ENCODE peak calls at places on chromosome 14, in nine cellular contexts. One of them, this sample, is unnamed.

GRCh38 chr14:23564876-23565275 is 2.7 kb downstream of the AP1G2 start:
- DNase-seq in stimulated activated CD4-positive, alpha-beta T cell treated with anti-CD3 and anti-CD28 coated beads, TNF-alpha, amount 100 ng/mL, for 4 hours: no peak
- DNase-seq in NCI-H460: no peak
- DNase-seq in NB4: no peak
- DNase-seq in stimulated activated CD8-positive, alpha-beta memory T cell treated with anti-CD3 and anti-CD28 coated beads, Interleukin-12 subunit alpha, Interleukin-12 subunit beta, amount 100 ng/mL, for 4 hours: no peak
- DNase-seq in NCI-H510A: no peak
- DNase-seq in lower lobe of right lung: no peak
- DNase-seq in M059J: no peak
- DNase-seq in RPMI7951: no peak
- DNase-seq in this sample: no peak

GRCh38 chr14:30375280-30375892 is 183.6 kb upstream of the G2E3 start:
- DNase-seq in stimulated activated CD4-positive, alpha-beta T cell treated with anti-CD3 and anti-CD28 coated beads, TNF-alpha, amount 100 ng/mL, for 4 hours: peak; percentile 33
- DNase-seq in NCI-H460: peak; percentile 40
- DNase-seq in NB4: peak; percentile 61
- DNase-seq in stimulated activated CD8-positive, alpha-beta memory T cell treated with anti-CD3 and anti-CD28 coated beads, Interleukin-12 subunit alpha, Interleukin-12 subunit beta, amount 100 ng/mL, for 4 hours: peak; percentile 1
- DNase-seq in NCI-H510A: no peak
- DNase-seq in lower lobe of right lung: peak; percentile 55
- DNase-seq in M059J: peak; percentile 40
- DNase-seq in RPMI7951: peak; percentile 38
- DNase-seq in this sample: peak; percentile 47

GRCh38 chr14:55450539-55450938 is 10.1 kb upstream of the TBPL2 start:
- DNase-seq in stimulated activated CD4-positive, alpha-beta T cell treated with anti-CD3 and anti-CD28 coated beads, TNF-alpha, amount 100 ng/mL, for 4 hours: no peak
- DNase-seq in NCI-H460: no peak
- DNase-seq in NB4: no peak
- DNase-seq in stimulated activated CD8-positive, alpha-beta memory T cell treated with anti-CD3 and anti-CD28 coated beads, Interleukin-12 subunit alpha, Interleukin-12 subunit beta, amount 100 ng/mL, for 4 hours: no peak
- DNase-seq in NCI-H510A: no peak
- DNase-seq in lower lobe of right lung: no peak
- DNase-seq in M059J: no peak
- DNase-seq in RPMI7951: no peak
- DNase-seq in this sample: no peak

GRCh38 chr14:73660511-73660910 is 15.7 kb downstream of the DNAL1 start:
- DNase-seq in stimulated activated CD4-positive, alpha-beta T cell treated with anti-CD3 and anti-CD28 coated beads, TNF-alpha, amount 100 ng/mL, for 4 hours: no peak
- DNase-seq in NCI-H460: no peak
- DNase-seq in NB4: no peak
- DNase-seq in stimulated activated CD8-positive, alpha-beta memory T cell treated with anti-CD3 and anti-CD28 coated beads, Interleukin-12 subunit alpha, Interleukin-12 subunit beta, amount 100 ng/mL, for 4 hours: no peak
- DNase-seq in NCI-H510A: no peak
- DNase-seq in lower lobe of right lung: no peak
- DNase-seq in M059J: no peak
- DNase-seq in RPMI7951: no peak
- DNase-seq in this sample: no peak

GRCh38 chr14:95136631-95137030 is 20.7 kb downstream of the DICER1 start:
- DNase-seq in stimulated activated CD4-positive, alpha-beta T cell treated with anti-CD3 and anti-CD28 coated beads, TNF-alpha, amount 100 ng/mL, for 4 hours: no peak
- DNase-seq in NCI-H460: no peak
- DNase-seq in NB4: no peak
- DNase-seq in stimulated activated CD8-positive, alpha-beta memory T cell treated with anti-CD3 and anti-CD28 coated beads, Interleukin-12 subunit alpha, Interleukin-12 subunit beta, amount 100 ng/mL, for 4 hours: no peak
- DNase-seq in NCI-H510A: no peak
- DNase-seq in lower lobe of right lung: no peak
- DNase-seq in M059J: no peak
- DNase-seq in RPMI7951: no peak
- DNase-seq in this sample: no peak

GRCh38 chr14:22305563-22306127 is 283.4 kb downstream of the DAD1 start:
- DNase-seq in stimulated activated CD4-positive, alpha-beta T cell treated with anti-CD3 and anti-CD28 coated beads, TNF-alpha, amount 100 ng/mL, for 4 hours: no peak
- DNase-seq in NCI-H460: no peak
- DNase-seq in NB4: peak; percentile 26
- DNase-seq in stimulated activated CD8-positive, alpha-beta memory T cell treated with anti-CD3 and anti-CD28 coated beads, Interleukin-12 subunit alpha, Interleukin-12 subunit beta, amount 100 ng/mL, for 4 hours: no peak
- DNase-seq in NCI-H510A: no peak
- DNase-seq in lower lobe of right lung: no peak
- DNase-seq in M059J: no peak
- DNase-seq in RPMI7951: no peak
- DNase-seq in this sample: no peak

GRCh38 chr14:67728258-67728657 is 26.6 kb downstream of the RDH12 start:
- DNase-seq in stimulated activated CD4-positive, alpha-beta T cell treated with anti-CD3 and anti-CD28 coated beads, TNF-alpha, amount 100 ng/mL, for 4 hours: no peak
- DNase-seq in NCI-H460: no peak
- DNase-seq in NB4: no peak
- DNase-seq in stimulated activated CD8-positive, alpha-beta memory T cell treated with anti-CD3 and anti-CD28 coated beads, Interleukin-12 subunit alpha, Interleukin-12 subunit beta, amount 100 ng/mL, for 4 hours: no peak
- DNase-seq in NCI-H510A: no peak
- DNase-seq in lower lobe of right lung: no peak
- DNase-seq in M059J: no peak
- DNase-seq in RPMI7951: no peak
- DNase-seq in this sample: no peak

GRCh38 chr14:103905861-103906456 is 22.3 kb upstream of the TDRD9 start:
- DNase-seq in stimulated activated CD4-positive, alpha-beta T cell treated with anti-CD3 and anti-CD28 coated beads, TNF-alpha, amount 100 ng/mL, for 4 hours: no peak
- DNase-seq in NCI-H460: no peak
- DNase-seq in NB4: peak; percentile 28
- DNase-seq in stimulated activated CD8-positive, alpha-beta memory T cell treated with anti-CD3 and anti-CD28 coated beads, Interleukin-12 subunit alpha, Interleukin-12 subunit beta, amount 100 ng/mL, for 4 hours: no peak
- DNase-seq in NCI-H510A: no peak
- DNase-seq in lower lobe of right lung: peak; percentile 36
- DNase-seq in M059J: no peak
- DNase-seq in RPMI7951: no peak
- DNase-seq in this sample: no peak

GRCh38 chr14:30610719-30611388 is 11.3 kb upstream of the SCFD1 start:
- DNase-seq in stimulated activated CD4-positive, alpha-beta T cell treated with anti-CD3 and anti-CD28 coated beads, TNF-alpha, amount 100 ng/mL, for 4 hours: no peak
- DNase-seq in NCI-H460: peak; percentile 58
- DNase-seq in NB4: peak; percentile 74
- DNase-seq in stimulated activated CD8-positive, alpha-beta memory T cell treated with anti-CD3 and anti-CD28 coated beads, Interleukin-12 subunit alpha, Interleukin-12 subunit beta, amount 100 ng/mL, for 4 hours: no peak
- DNase-seq in NCI-H510A: peak; percentile 11
- DNase-seq in lower lobe of right lung: peak; percentile 58
- DNase-seq in M059J: peak; percentile 50
- DNase-seq in RPMI7951: peak; percentile 40
- DNase-seq in this sample: peak; percentile 9

GRCh38 chr14:100239200-100239839 is 376 bp downstream of the YY1 start:
- DNase-seq in stimulated activated CD4-positive, alpha-beta T cell treated with anti-CD3 and anti-CD28 coated beads, TNF-alpha, amount 100 ng/mL, for 4 hours: no peak
- DNase-seq in NCI-H460: no peak
- DNase-seq in NB4: peak; percentile 33
- DNase-seq in stimulated activated CD8-positive, alpha-beta memory T cell treated with anti-CD3 and anti-CD28 coated beads, Interleukin-12 subunit alpha, Interleukin-12 subunit beta, amount 100 ng/mL, for 4 hours: peak; percentile 11
- DNase-seq in NCI-H510A: no peak
- DNase-seq in lower lobe of right lung: peak; percentile 64
- DNase-seq in M059J: no peak
- DNase-seq in RPMI7951: no peak
- DNase-seq in this sample: no peak

GRCh38 chr14:91835920-91836843 is 31.2 kb downstream of the TC2N start:
- DNase-seq in stimulated activated CD4-positive, alpha-beta T cell treated with anti-CD3 and anti-CD28 coated beads, TNF-alpha, amount 100 ng/mL, for 4 hours: peak; percentile 89
- DNase-seq in NCI-H460: peak; percentile 46
- DNase-seq in NB4: no peak
- DNase-seq in stimulated activated CD8-positive, alpha-beta memory T cell treated with anti-CD3 and anti-CD28 coated beads, Interleukin-12 subunit alpha, Interleukin-12 subunit beta, amount 100 ng/mL, for 4 hours: peak; percentile 66
- DNase-seq in NCI-H510A: peak; percentile 90
- DNase-seq in lower lobe of right lung: peak; percentile 91
- DNase-seq in M059J: no peak
- DNase-seq in RPMI7951: no peak
- DNase-seq in this sample: peak; percentile 33

GRCh38 chr14:55274144-55274543 is 2.9 kb downstream of the FBXO34 start:
- DNase-seq in stimulated activated CD4-positive, alpha-beta T cell treated with anti-CD3 and anti-CD28 coated beads, TNF-alpha, amount 100 ng/mL, for 4 hours: no peak
- DNase-seq in NCI-H460: no peak
- DNase-seq in NB4: no peak
- DNase-seq in stimulated activated CD8-positive, alpha-beta memory T cell treated with anti-CD3 and anti-CD28 coated beads, Interleukin-12 subunit alpha, Interleukin-12 subunit beta, amount 100 ng/mL, for 4 hours: no peak
- DNase-seq in NCI-H510A: no peak
- DNase-seq in lower lobe of right lung: no peak
- DNase-seq in M059J: no peak
- DNase-seq in RPMI7951: no peak
- DNase-seq in this sample: no peak

GRCh38 chr14:77214216-77214615 is 32.6 kb downstream of the TMEM63C start:
- DNase-seq in stimulated activated CD4-positive, alpha-beta T cell treated with anti-CD3 and anti-CD28 coated beads, TNF-alpha, amount 100 ng/mL, for 4 hours: no peak
- DNase-seq in NCI-H460: no peak
- DNase-seq in NB4: no peak
- DNase-seq in stimulated activated CD8-positive, alpha-beta memory T cell treated with anti-CD3 and anti-CD28 coated beads, Interleukin-12 subunit alpha, Interleukin-12 subunit beta, amount 100 ng/mL, for 4 hours: no peak
- DNase-seq in NCI-H510A: no peak
- DNase-seq in lower lobe of right lung: no peak
- DNase-seq in M059J: no peak
- DNase-seq in RPMI7951: no peak
- DNase-seq in this sample: no peak

GRCh38 chr14:64953310-64953654 is 10.7 kb upstream of the GPX2 start:
- DNase-seq in stimulated activated CD4-positive, alpha-beta T cell treated with anti-CD3 and anti-CD28 coated beads, TNF-alpha, amount 100 ng/mL, for 4 hours: no peak
- DNase-seq in NCI-H460: no peak
- DNase-seq in NB4: no peak
- DNase-seq in stimulated activated CD8-positive, alpha-beta memory T cell treated with anti-CD3 and anti-CD28 coated beads, Interleukin-12 subunit alpha, Interleukin-12 subunit beta, amount 100 ng/mL, for 4 hours: no peak
- DNase-seq in NCI-H510A: no peak
- DNase-seq in lower lobe of right lung: no peak
- DNase-seq in M059J: no peak
- DNase-seq in RPMI7951: no peak
- DNase-seq in this sample: no peak

GRCh38 chr14:32513571-32514009 is 184.5 kb downstream of the AKAP6 start:
- DNase-seq in stimulated activated CD4-positive, alpha-beta T cell treated with anti-CD3 and anti-CD28 coated beads, TNF-alpha, amount 100 ng/mL, for 4 hours: no peak
- DNase-seq in NCI-H460: no peak
- DNase-seq in NB4: no peak
- DNase-seq in stimulated activated CD8-positive, alpha-beta memory T cell treated with anti-CD3 and anti-CD28 coated beads, Interleukin-12 subunit alpha, Interleukin-12 subunit beta, amount 100 ng/mL, for 4 hours: no peak
- DNase-seq in NCI-H510A: no peak
- DNase-seq in lower lobe of right lung: no peak
- DNase-seq in M059J: no peak
- DNase-seq in RPMI7951: peak; percentile 8
- DNase-seq in this sample: peak; percentile 30

GRCh38 chr14:88995437-88996198 is 171.2 kb downstream of the TTC8 start:
- DNase-seq in stimulated activated CD4-positive, alpha-beta T cell treated with anti-CD3 and anti-CD28 coated beads, TNF-alpha, amount 100 ng/mL, for 4 hours: no peak
- DNase-seq in NCI-H460: no peak
- DNase-seq in NB4: no peak
- DNase-seq in stimulated activated CD8-positive, alpha-beta memory T cell treated with anti-CD3 and anti-CD28 coated beads, Interleukin-12 subunit alpha, Interleukin-12 subunit beta, amount 100 ng/mL, for 4 hours: no peak
- DNase-seq in NCI-H510A: no peak
- DNase-seq in lower lobe of right lung: no peak
- DNase-seq in M059J: peak; percentile 95
- DNase-seq in RPMI7951: peak; percentile 97
- DNase-seq in this sample: peak; percentile 98

GRCh38 chr14:29463727-29464370 is 463.8 kb downstream of the PRKD1 start:
- DNase-seq in stimulated activated CD4-positive, alpha-beta T cell treated with anti-CD3 and anti-CD28 coated beads, TNF-alpha, amount 100 ng/mL, for 4 hours: no peak
- DNase-seq in NCI-H460: no peak
- DNase-seq in NB4: no peak
- DNase-seq in stimulated activated CD8-positive, alpha-beta memory T cell treated with anti-CD3 and anti-CD28 coated beads, Interleukin-12 subunit alpha, Interleukin-12 subunit beta, amount 100 ng/mL, for 4 hours: no peak
- DNase-seq in NCI-H510A: no peak
- DNase-seq in lower lobe of right lung: no peak
- DNase-seq in M059J: peak; percentile 42
- DNase-seq in RPMI7951: no peak
- DNase-seq in this sample: no peak

GRCh38 chr14:100536721-100537700 is 50.2 kb downstream of the BEGAIN start:
- DNase-seq in stimulated activated CD4-positive, alpha-beta T cell treated with anti-CD3 and anti-CD28 coated beads, TNF-alpha, amount 100 ng/mL, for 4 hours: no peak
- DNase-seq in NCI-H460: no peak
- DNase-seq in NB4: no peak
- DNase-seq in stimulated activated CD8-positive, alpha-beta memory T cell treated with anti-CD3 and anti-CD28 coated beads, Interleukin-12 subunit alpha, Interleukin-12 subunit beta, amount 100 ng/mL, for 4 hours: no peak
- DNase-seq in NCI-H510A: no peak
- DNase-seq in lower lobe of right lung: peak; percentile 30
- DNase-seq in M059J: no peak
- DNase-seq in RPMI7951: no peak
- DNase-seq in this sample: no peak

This sample was measured in kidney glomerular epithelial cell.